ENCODE peak calls at places on chromosome 19, in six cellular contexts. One of them, this sample, is unnamed.

GRCh38 chr19:19342086-19343015 is 21.7 kb downstream of the MAU2 start:
- DNase-seq in fibroblast of the aortic adventitia: peak; percentile 31
- DNase-seq in NB4: peak; percentile 75
- DNase-seq in tibial artery: no peak
- DNase-seq in Calu3: peak; percentile 44
- DNase-seq in adrenal gland: peak; percentile 78
- DNase-seq in this sample: peak; percentile 85

GRCh38 chr19:14449321-14449720 is 16.2 kb downstream of the PKN1 start:
- DNase-seq in adrenal gland: no peak
- DNase-seq in fibroblast of the aortic adventitia: no peak
- DNase-seq in tibial artery: no peak
- DNase-seq in Calu3: no peak
- DNase-seq in NB4: no peak
- DNase-seq in this sample: no peak

GRCh38 chr19:49862411-49863253 is 4.7 kb downstream of the PNKP start:
- DNase-seq in fibroblast of the aortic adventitia: no peak
- DNase-seq in tibial artery: no peak
- DNase-seq in NB4: peak; percentile 58
- DNase-seq in adrenal gland: peak; percentile 51
- DNase-seq in Calu3: peak; percentile 25
- DNase-seq in this sample: peak; percentile 67

GRCh38 chr19:58555369-58555885 is 522 bp upstream of the CHMP2A start:
- DNase-seq in adrenal gland: no peak
- DNase-seq in NB4: no peak
- DNase-seq in tibial artery: no peak
- DNase-seq in Calu3: no peak
- DNase-seq in fibroblast of the aortic adventitia: no peak
- DNase-seq in this sample: no peak

GRCh38 chr19:56170261-56170660 is 5.5 kb upstream of the GALP start:
- DNase-seq in fibroblast of the aortic adventitia: no peak
- DNase-seq in Calu3: peak; percentile 65
- DNase-seq in NB4: peak; percentile 11
- DNase-seq in adrenal gland: peak; percentile 94
- DNase-seq in tibial artery: no peak
- DNase-seq in this sample: no peak

GRCh38 chr19:30222428-30222873 is 149.7 kb upstream of the ZNF536 start:
- DNase-seq in tibial artery: no peak
- DNase-seq in NB4: no peak
- DNase-seq in fibroblast of the aortic adventitia: no peak
- DNase-seq in adrenal gland: no peak
- DNase-seq in Calu3: no peak
- DNase-seq in this sample: peak; percentile 76

GRCh38 chr19:10565028-10565566 is 713 bp downstream of the KRI1 start:
- DNase-seq in NB4: peak; percentile 92
- DNase-seq in tibial artery: peak; percentile 76
- DNase-seq in fibroblast of the aortic adventitia: no peak
- DNase-seq in Calu3: peak; percentile 29
- DNase-seq in adrenal gland: no peak
- DNase-seq in this sample: peak; percentile 85

GRCh38 chr19:2063824-2064223 is 12.8 kb upstream of the MKNK2 start:
- DNase-seq in tibial artery: no peak
- DNase-seq in adrenal gland: no peak
- DNase-seq in NB4: no peak
- DNase-seq in fibroblast of the aortic adventitia: no peak
- DNase-seq in Calu3: no peak
- DNase-seq in this sample: peak; percentile 76

GRCh38 chr19:18895038-18895827 is 725 bp downstream of the CERS1 start:
- DNase-seq in adrenal gland: peak; percentile 64
- DNase-seq in Calu3: peak; percentile 72
- DNase-seq in fibroblast of the aortic adventitia: peak; percentile 24
- DNase-seq in NB4: peak; percentile 82
- DNase-seq in tibial artery: peak; percentile 68
- DNase-seq in this sample: no peak

GRCh38 chr19:33864311-33864850 is 67.7 kb downstream of the KCTD15 start:
- DNase-seq in Calu3: peak; percentile 47
- DNase-seq in tibial artery: no peak
- DNase-seq in NB4: no peak
- DNase-seq in fibroblast of the aortic adventitia: no peak
- DNase-seq in adrenal gland: no peak
- DNase-seq in this sample: no peak

GRCh38 chr19:7904074-7905020 is 670 bp downstream of the MAP2K7 start:
- DNase-seq in Calu3: no peak
- DNase-seq in tibial artery: peak; percentile 81
- DNase-seq in fibroblast of the aortic adventitia: no peak
- DNase-seq in adrenal gland: peak; percentile 60
- DNase-seq in NB4: no peak
- DNase-seq in this sample: peak; percentile 75

GRCh38 chr19:48614436-48615144 is at the start of gene FAM83E:
- DNase-seq in NB4: peak; percentile 75
- DNase-seq in adrenal gland: peak; percentile 27
- DNase-seq in tibial artery: peak; percentile 64
- DNase-seq in Calu3: peak; percentile 92
- DNase-seq in fibroblast of the aortic adventitia: no peak
- DNase-seq in this sample: peak; percentile 70

GRCh38 chr19:46716013-46716671 is 772 bp downstream of the PRKD2 start:
- DNase-seq in adrenal gland: no peak
- DNase-seq in fibroblast of the aortic adventitia: no peak
- DNase-seq in Calu3: peak; percentile 41
- DNase-seq in NB4: peak; percentile 58
- DNase-seq in tibial artery: no peak
- DNase-seq in this sample: peak; percentile 54